ENCODE peak calls at places on chromosomes 6 and 20, in nine cellular contexts. L is foreskin melanocyte, I is C1 segment of cervical spinal cord, N is NCI-H2107, Q is B cell, D is neural crest cell, G is ureter, T is pulmonary artery endothelial cell, Z is neural progenitor cell. S is an unnamed sample.

GRCh38 chr6:3440911-3441310 is 15.9 kb downstream of the SLC22A23 start:
- DNase-seq in L (no peak), I (no peak), N (no peak), Q (no peak), D (no peak), G (no peak), T (no peak), Z (no peak), S (no peak)

GRCh38 chr6:11297376-11297729 is 64.9 kb upstream of the NEDD9 start:
- DNase-seq in L (no peak), I (no peak), N (no peak), Q (no peak), D (no peak), G (no peak), T (no peak), Z (no peak), S (no peak)

GRCh38 chr6:44524491-44525227 is 137.2 kb downstream of the CDC5L start:
- DNase-seq in L (no peak), I (no peak), N (no peak), Q (no peak), D (no peak), G (no peak), T (no peak), Z (no peak), S (no peak)

GRCh38 chr20:3590164-3590563 is 73.0 kb downstream of the GFRA4 start:
- DNase-seq in L (no peak), I (no peak), N (no peak), Q (no peak), D (no peak), G (no peak), T (no peak), Z (no peak), S (no peak)

GRCh38 chr20:11394145-11394833 is 523.4 kb upstream of the BTBD3 start:
- DNase-seq in L (no peak), I (no peak), N (no peak), Q (no peak), D (no peak), G (no peak), T (no peak), Z (no peak), S (no peak)

GRCh38 chr6:128914051-128914450 is 31.1 kb downstream of the LAMA2 start:
- DNase-seq in L (no peak), I (no peak), N (no peak), Q (no peak), D (no peak), G (no peak), T (no peak), Z (no peak), S (no peak)

GRCh38 chr6:139981810-139982550 is 607.5 kb upstream of the CITED2 start:
- DNase-seq in L (no peak), I (no peak), N (no peak), Q (no peak), D (peak; percentile 23), G (no peak), T (no peak), Z (peak; percentile 71), S (no peak)

GRCh38 chr6:137717074-137718073 is 149.7 kb upstream of the TNFAIP3 start:
- DNase-seq in L (no peak), I (no peak), N (peak; percentile 70), Q (no peak), D (no peak), G (no peak), T (no peak), Z (no peak), S (no peak)

GRCh38 chr6:16973545-16974386 is 128.1 kb upstream of the STMND1 start:
- DNase-seq in L (no peak), I (no peak), N (no peak), Q (no peak), D (no peak), G (no peak), T (no peak), Z (no peak), S (no peak)

GRCh38 chr6:142613981-142614380 is 312.2 kb downstream of the ADGRG6 start:
- DNase-seq in L (no peak), I (no peak), N (no peak), Q (no peak), D (no peak), G (no peak), T (no peak), Z (no peak), S (no peak)